ENCODE peak calls at places on chromosome 6, in ten cellular contexts. U, R, P, O, W, S, A, J, G and D are unnamed samples.
A peak's percentile ranks its signal among the peaks of the same experiment; 100 is the strongest.

GRCh38 chr6:167501831-167502385 is 177.0 kb downstream of the TTLL2 start:
- DNase-seq in G (peak; percentile 38), A (peak; percentile 20), W (no peak), J (no peak), U (no peak), P (no peak), O (peak; percentile 4), S (no peak), R (no peak), D (peak; percentile 84)

GRCh38 chr6:41523957-41524633 is 22.1 kb upstream of the FOXP4 start:
- DNase-seq in P (no peak), R (no peak), A (no peak), O (no peak), G (no peak), S (no peak), J (no peak), U (no peak), W (no peak), D (no peak)

GRCh38 chr6:16275230-16275574 is 36.8 kb downstream of the GMPR start:
- DNase-seq in G (no peak), A (no peak), S (no peak), P (no peak), O (no peak), U (no peak), W (no peak), R (no peak), J (no peak), D (no peak)

GRCh38 chr6:137952247-137952646 is 85.2 kb downstream of the TNFAIP3 start:
- DNase-seq in R (no peak), J (no peak), A (no peak), G (no peak), S (no peak), U (no peak), P (no peak), O (no peak), W (no peak), D (no peak)

GRCh38 chr6:77456531-77457248 is 6.6 kb downstream of the HTR1B start:
- DNase-seq in P (peak; percentile 91), O (peak; percentile 95), J (no peak), S (no peak), R (no peak), W (peak; percentile 85), A (no peak), U (no peak), G (no peak), D (no peak)

GRCh38 chr6:128421788-128422187 is 98.6 kb downstream of the PTPRK start:
- DNase-seq in S (no peak), O (no peak), G (no peak), P (no peak), U (no peak), R (no peak), J (no peak), A (no peak), W (no peak), D (no peak)

GRCh38 chr6:7258231-7258763 is 54.7 kb downstream of the SSR1 start:
- DNase-seq in W (no peak), A (no peak), U (no peak), S (no peak), J (no peak), G (no peak), O (no peak), P (no peak), R (no peak), D (no peak)

GRCh38 chr6:162798546-162798945 is 70.8 kb downstream of the PACRG start:
- DNase-seq in A (no peak), P (no peak), U (no peak), S (no peak), J (no peak), O (no peak), R (no peak), G (no peak), W (no peak), D (no peak)

GRCh38 chr6:98947411-98948292 is at the start of gene FBXL4:
- DNase-seq in S (peak; percentile 35), A (peak; percentile 62), J (peak; percentile 71), U (peak; percentile 73), O (peak; percentile 64), W (peak; percentile 88), R (peak; percentile 86), P (peak; percentile 95), G (peak; percentile 83), D (peak; percentile 92)

GRCh38 chr6:14125346-14125745 is 7.8 kb downstream of the CD83 start:
- DNase-seq in O (no peak), R (no peak), U (no peak), S (no peak), W (no peak), J (no peak), G (no peak), A (no peak), P (no peak), D (no peak)

GRCh38 chr6:134187154-134187553 is 130.8 kb downstream of the SGK1 start:
- DNase-seq in O (no peak), U (no peak), J (no peak), A (no peak), S (no peak), W (no peak), G (no peak), R (no peak), P (no peak), D (no peak)